ENCODE peak calls at places on chromosomes 6 and 20, in five cellular contexts. M is left ventricle myocardium inferior, O is AG04450, C is endothelial cell of umbilical vein, K is GM23338. G is an unnamed sample.

GRCh38 chr20:29690274-29690673 is 1567.2 kb upstream of the DEFB115 start:
- DNase-seq in O (no peak), M (no peak), K (no peak), C (no peak), G (no peak)

GRCh38 chr6:117549606-117550005 is 52.7 kb downstream of the GOPC start:
- DNase-seq in M (no peak), O (no peak), C (no peak), K (no peak), G (no peak)

GRCh38 chr6:168198302-168199180 is 119.5 kb upstream of the FRMD1 start:
- DNase-seq in O (no peak), C (no peak), M (no peak), K (no peak), G (no peak)

GRCh38 chr6:105936972-105937371 is 149.2 kb upstream of the PRDM1 start:
- DNase-seq in O (no peak), K (no peak), C (no peak), M (no peak), G (no peak)

GRCh38 chr20:57944988-57945387 is 235.2 kb upstream of the PMEPA1 start:
- DNase-seq in C (no peak), M (no peak), K (no peak), O (no peak), G (no peak)

GRCh38 chr20:33803921-33804337 is 7.2 kb upstream of the CHMP4B start:
- DNase-seq in K (no peak), O (peak; percentile 43), M (no peak), C (peak; percentile 38), G (peak; percentile 42)

GRCh38 chr6:45191414-45191813 is 136.7 kb upstream of the RUNX2 start:
- DNase-seq in K (no peak), O (no peak), C (no peak), M (no peak), G (no peak)

GRCh38 chr6:107547061-107547840 is 57.3 kb downstream of the SOBP start:
- DNase-seq in K (no peak), C (no peak), O (no peak), M (no peak), G (no peak)

GRCh38 chr20:62608218-62608565 is 34.1 kb upstream of the SLCO4A1 start:
- DNase-seq in C (no peak), O (no peak), M (no peak), K (no peak), G (no peak)

GRCh38 chr6:84623956-84624680 is 140.3 kb downstream of the TBX18 start:
- DNase-seq in C (peak; percentile 70), K (no peak), O (no peak), M (peak; percentile 27), G (no peak)

GRCh38 chr20:23570178-23570577 is 1.9 kb upstream of the CST9L start:
- DNase-seq in M (no peak), K (no peak), C (no peak), O (no peak), G (no peak)

GRCh38 chr6:106908386-106908840 is 66.1 kb downstream of the CD24 start:
- DNase-seq in O (no peak), K (no peak), M (no peak), C (no peak), G (no peak)

GRCh38 chr6:161101517-161101916 is 109.9 kb downstream of the MAP3K4 start:
- DNase-seq in C (no peak), O (no peak), K (peak; percentile 31), M (no peak), G (no peak)

GRCh38 chr20:1313236-1313964 is 15.5 kb downstream of the SDCBP2 start:
- DNase-seq in O (no peak), M (peak; percentile 75), C (peak; percentile 78), K (peak; percentile 91), G (peak; percentile 42)

GRCh38 chr6:18488526-18489270 is 101.5 kb downstream of the RNF144B start:
- DNase-seq in O (no peak), M (no peak), C (no peak), K (no peak), G (no peak)

GRCh38 chr20:31633339-31633914 is 4.3 kb upstream of the COX4I2 start:
- DNase-seq in K (no peak), M (peak; percentile 33), C (no peak), O (peak; percentile 72), G (no peak)

GRCh38 chr6:10759884-10760329 is 12.3 kb downstream of the TMEM14B start:
- DNase-seq in K (no peak), O (peak; percentile 33), M (no peak), C (peak; percentile 53), G (peak; percentile 98)

GRCh38 chr6:84967389-84967788 is 203.0 kb upstream of the TBX18 start:
- DNase-seq in C (peak; percentile 75), M (no peak), K (peak; percentile 86), O (peak; percentile 3), G (no peak)

GRCh38 chr6:3310710-3311109 is 52.0 kb downstream of the PSMG4 start:
- DNase-seq in O (no peak), K (no peak), M (no peak), C (no peak), G (no peak)

GRCh38 chr6:51554029-51554428 is 533.4 kb downstream of the PKHD1 start:
- DNase-seq in O (no peak), K (no peak), M (no peak), C (no peak), G (no peak)

GRCh38 chr6:162478191-162478642 is 249.3 kb downstream of the PRKN start:
- DNase-seq in C (no peak), M (no peak), O (no peak), K (no peak), G (no peak)

GRCh38 chr6:29759457-29759856 is 36.2 kb downstream of the HLA-F start:
- DNase-seq in C (peak; percentile 36), M (no peak), K (peak; percentile 92), O (no peak), G (no peak)

GRCh38 chr6:116016846-116017545 is 43.7 kb downstream of the FRK start:
- DNase-seq in O (peak; percentile 46), M (no peak), K (no peak), C (peak; percentile 52), G (no peak)

GRCh38 chr6:167759912-167760311 is 66.8 kb upstream of the AFDN start:
- DNase-seq in O (no peak), K (no peak), C (no peak), M (no peak), G (no peak)

DNA sequence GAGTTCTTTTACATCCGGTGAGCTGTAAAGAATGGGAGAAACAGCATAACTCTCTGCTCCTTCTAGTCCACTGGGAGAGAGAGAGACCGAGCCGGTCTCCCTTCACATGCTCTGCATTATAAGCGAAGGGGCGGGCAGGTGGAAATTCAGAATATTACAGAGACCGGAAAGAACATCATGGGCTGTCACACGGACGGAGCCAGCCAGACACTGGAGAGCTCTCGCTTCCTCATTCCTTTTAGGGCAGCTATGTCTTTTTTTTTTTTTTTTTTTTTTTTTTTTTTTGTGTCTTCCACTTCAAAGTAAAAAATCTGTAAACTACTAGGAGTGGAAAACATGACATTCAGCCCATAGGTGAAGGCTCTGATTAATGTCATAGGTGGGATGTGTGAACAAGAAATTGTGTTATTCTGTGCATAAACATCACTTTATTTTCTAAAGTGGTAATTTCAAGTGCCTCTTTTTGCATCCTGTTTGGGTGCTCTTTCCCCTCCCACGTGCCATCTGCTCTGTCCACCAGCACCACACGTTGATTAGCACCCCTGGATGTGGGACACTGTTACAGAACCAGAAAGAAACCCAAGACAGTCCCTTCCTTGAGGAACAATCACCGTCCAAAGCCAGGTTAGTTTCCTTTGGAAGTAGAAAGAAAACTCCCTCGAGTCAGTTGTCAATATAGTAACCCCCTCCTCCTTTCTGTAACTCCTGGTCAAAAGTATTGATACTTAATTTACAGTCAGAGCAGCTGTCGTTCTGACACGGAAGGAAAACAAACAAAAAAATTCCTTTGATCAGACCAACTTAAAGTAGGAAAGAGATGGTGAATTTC is at the start of gene TAGAP:
- DNase-seq in C (no peak), M (peak; percentile 52), K (no peak), O (no peak), G (no peak)
- H3K4me3 ChIP-seq in C (no peak within 1 kb of the TSS), M (peak within 1 kb of the TSS; percentile 42), K (no peak within 1 kb of the TSS), O (no peak within 1 kb of the TSS), G (no peak within 1 kb of the TSS)

GRCh38 chr20:48923149-48923718 is 1.7 kb downstream of the ARFGEF2 start:
- DNase-seq in C (peak; percentile 58), M (no peak), K (no peak), O (no peak), G (no peak)

GRCh38 chr20:48921883-48922867 is 664 bp downstream of the ARFGEF2 start:
- DNase-seq in K (peak; percentile 74), C (peak; percentile 36), M (peak; percentile 53), O (no peak), G (peak; percentile 56)

GRCh38 chr20:48926267-48926666 is 4.8 kb downstream of the ARFGEF2 start:
- DNase-seq in K (no peak), M (no peak), O (no peak), C (no peak), G (no peak)

GRCh38 chr20:48926816-48927215 is 5.3 kb downstream of the ARFGEF2 start:
- DNase-seq in C (peak; percentile 85), K (no peak), O (no peak), M (no peak), G (no peak)

DNA sequence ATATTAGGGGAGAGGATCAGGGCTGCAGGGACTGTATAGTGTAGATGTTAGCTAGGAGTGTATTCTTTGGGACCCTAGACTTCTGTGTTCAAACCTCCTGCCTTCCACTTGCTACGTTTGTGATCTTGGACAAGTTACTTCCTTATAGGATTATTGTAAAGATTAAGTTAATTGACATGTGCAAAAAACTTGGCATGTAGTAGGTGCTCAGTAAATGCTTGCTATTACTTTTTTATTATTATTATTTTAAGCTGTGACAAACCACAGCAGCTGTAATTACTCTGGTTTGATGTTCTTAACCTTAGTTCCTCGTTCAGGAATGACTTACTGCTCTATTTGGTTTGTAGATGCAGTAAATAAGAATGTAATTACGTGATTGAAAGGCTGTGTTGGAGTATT is 3.2 kb downstream of the ARFGEF2 start:
- DNase-seq in C (no peak), M (no peak), O (no peak), K (no peak), G (no peak)
- H3K4me3 ChIP-seq in C (no peak overlapping the region), M (peak overlapping the region; percentile 96), O (no peak overlapping the region), K (no peak overlapping the region), G (no peak overlapping the region)

DNA sequence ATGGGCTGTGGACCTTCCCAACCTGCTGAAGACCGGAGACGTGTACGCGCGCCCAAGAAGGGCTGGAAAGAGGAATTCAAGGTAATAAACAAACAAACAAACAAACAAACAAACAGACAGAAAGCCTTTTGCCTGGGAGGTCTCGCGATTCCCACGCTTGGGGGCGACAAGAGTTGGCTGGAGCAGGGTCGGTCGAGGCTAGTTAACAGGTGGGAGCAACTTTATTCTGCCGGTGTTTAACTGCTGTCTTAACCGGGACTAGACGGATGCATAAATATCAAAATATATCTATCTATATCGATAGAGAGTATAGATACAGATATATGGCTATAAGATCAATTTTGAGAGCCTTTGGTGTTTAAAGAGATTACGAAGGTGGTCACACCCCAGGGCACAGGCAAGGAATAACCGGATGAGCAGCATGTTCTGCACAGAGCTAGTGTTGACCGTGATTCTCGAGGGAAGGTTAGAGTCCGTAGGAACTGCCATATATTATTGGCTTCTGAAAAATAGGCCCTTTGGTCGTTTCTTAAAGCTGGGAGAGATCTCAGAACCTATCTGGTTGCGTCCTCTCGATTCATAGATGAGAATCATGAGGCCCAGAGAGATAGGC is 514 bp downstream of the STMND1 start:
- DNase-seq in C (no peak), K (no peak), O (no peak), M (no peak), G (no peak)
- H3K4me3 ChIP-seq in C (no peak overlapping the region), K (peak overlapping the region; percentile 83), O (peak overlapping the region; percentile 52), M (peak overlapping the region; percentile 67), G (no peak overlapping the region)

DNA sequence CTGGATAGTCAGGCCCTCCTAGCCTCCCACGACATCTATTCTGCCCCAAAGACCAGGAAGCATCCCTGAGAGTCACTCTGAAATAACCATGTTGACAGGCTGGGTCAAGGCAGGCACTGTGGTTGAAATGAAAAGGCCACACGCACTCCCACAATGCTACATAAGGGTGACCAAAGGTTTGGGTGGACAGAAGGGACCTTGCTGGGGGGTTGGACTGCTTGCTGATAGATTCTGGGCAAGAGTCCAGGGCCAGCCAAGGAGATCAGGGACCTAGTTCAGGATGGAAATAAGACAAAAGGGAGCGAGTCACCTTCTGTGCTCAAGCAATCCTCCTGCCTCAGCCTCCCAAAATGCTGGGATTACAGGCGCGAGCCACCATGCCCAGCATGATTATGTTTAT is 32.5 kb upstream of the DSN1 start:
- DNase-seq in O (no peak), K (no peak), M (no peak), C (no peak), G (no peak)
- H3K4me3 ChIP-seq in O (no peak overlapping the region), K (no peak overlapping the region), M (no peak overlapping the region), C (no peak overlapping the region), G (no peak overlapping the region)

G was measured in MG63.